ENCODE peak calls at places on chromosomes 11 and 22, in eight cellular contexts. N, I, R, O, S, E, G and B are unnamed samples.

GRCh38 chr22:30287626-30288413 is 1.5 kb downstream of the CASTOR1 start:
- DNase-seq in N (peak; percentile 84), I (peak; percentile 89), R (peak; percentile 92), O (peak; percentile 91), S (no peak), E (peak; percentile 85), G (peak; percentile 91), B (peak; percentile 85)

GRCh38 chr11:72579816-72580647 is 94.2 kb downstream of the PDE2A start:
- DNase-seq in N (no peak), I (no peak), R (no peak), O (no peak), S (no peak), E (peak; percentile 22), G (no peak), B (no peak)

GRCh38 chr11:5684627-5685362 is at the start of gene TRIM5:
- DNase-seq in N (peak; percentile 93), I (peak; percentile 95), R (peak; percentile 92), O (peak; percentile 89), S (peak; percentile 95), E (peak; percentile 83), G (no peak), B (peak; percentile 88)

GRCh38 chr11:133579165-133580031 is 47.1 kb upstream of the OPCML start:
- DNase-seq in N (no peak), I (no peak), R (no peak), O (no peak), S (peak; percentile 87), E (no peak), G (peak; percentile 77), B (no peak)

GRCh38 chr11:14905104-14906033 is 13.3 kb upstream of the CYP2R1 start:
- DNase-seq in N (peak; percentile 19), I (peak; percentile 27), R (peak; percentile 30), O (peak; percentile 60), S (no peak), E (peak; percentile 64), G (peak; percentile 87), B (peak; percentile 85)

GRCh38 chr11:15824060-15824459 is 532.3 kb downstream of the SOX6 start:
- DNase-seq in N (no peak), I (no peak), R (no peak), O (no peak), S (no peak), E (no peak), G (no peak), B (no peak)

GRCh38 chr22:21936151-21936778 is 16.4 kb downstream of the PPM1F start:
- DNase-seq in N (no peak), I (peak; percentile 55), R (peak; percentile 30), O (no peak), S (no peak), E (no peak), G (no peak), B (no peak)

GRCh38 chr11:102225689-102226562 is 91.4 kb upstream of the BIRC3 start:
- DNase-seq in N (no peak), I (no peak), R (no peak), O (no peak), S (no peak), E (no peak), G (no peak), B (no peak)

GRCh38 chr11:1659478-1659877 is 29.9 kb downstream of the KRTAP5-5 start:
- DNase-seq in N (no peak), I (no peak), R (no peak), O (no peak), S (no peak), E (no peak), G (no peak), B (no peak)

GRCh38 chr11:46345131-46345597 is 2.1 kb upstream of the DGKZ start:
- DNase-seq in N (peak; percentile 67), I (peak; percentile 61), R (no peak), O (no peak), S (no peak), E (no peak), G (peak; percentile 86), B (no peak)

GRCh38 chr11:32939866-32940265 is 47.3 kb downstream of the QSER1 start:
- DNase-seq in N (no peak), I (no peak), R (no peak), O (no peak), S (no peak), E (no peak), G (no peak), B (no peak)

GRCh38 chr11:5289696-5290095 is 12.1 kb downstream of the OR51B4 start:
- DNase-seq in N (no peak), I (no peak), R (no peak), O (no peak), S (no peak), E (no peak), G (no peak), B (no peak)

GRCh38 chr11:16987205-16987568 is 27.0 kb downstream of the PLEKHA7 start:
- DNase-seq in N (peak; percentile 13), I (peak; percentile 13), R (no peak), O (peak; percentile 63), S (no peak), E (peak; percentile 87), G (peak; percentile 26), B (peak; percentile 73)

GRCh38 chr11:114821626-114822025 is 143.3 kb downstream of the NXPE2 start:
- DNase-seq in N (no peak), I (peak; percentile 56), R (no peak), O (no peak), S (peak; percentile 90), E (no peak), G (no peak), B (no peak)

GRCh38 chr11:106286881-106287504 is 209.5 kb downstream of the AASDHPPT start:
- DNase-seq in N (no peak), I (no peak), R (no peak), O (no peak), S (no peak), E (no peak), G (no peak), B (no peak)

GRCh38 chr11:27914080-27914479 is 193.9 kb downstream of the KIF18A start:
- DNase-seq in N (no peak), I (no peak), R (no peak), O (no peak), S (no peak), E (no peak), G (no peak), B (no peak)

GRCh38 chr11:1104411-1105182 is 29.9 kb downstream of the MUC2 start:
- DNase-seq in N (no peak), I (no peak), R (no peak), O (no peak), S (no peak), E (no peak), G (peak; percentile 69), B (no peak)

GRCh38 chr11:79942071-79942470 is 501.2 kb upstream of the TENM4 start:
- DNase-seq in N (no peak), I (no peak), R (no peak), O (no peak), S (no peak), E (no peak), G (no peak), B (no peak)

GRCh38 chr11:118139578-118139977 is 13.0 kb downstream of the SCN4B start:
- DNase-seq in N (no peak), I (no peak), R (no peak), O (no peak), S (no peak), E (no peak), G (no peak), B (no peak)

GRCh38 chr11:96149743-96150555 is 193.0 kb downstream of the MAML2 start:
- DNase-seq in N (no peak), I (no peak), R (no peak), O (no peak), S (no peak), E (no peak), G (no peak), B (no peak)

GRCh38 chr11:43557553-43558031 is 122.9 kb upstream of the HSD17B12 start:
- DNase-seq in N (no peak), I (no peak), R (no peak), O (no peak), S (no peak), E (no peak), G (no peak), B (no peak)

GRCh38 chr11:64379160-64379559 is 20.2 kb downstream of the RPS6KA4 start:
- DNase-seq in N (no peak), I (no peak), R (no peak), O (no peak), S (no peak), E (no peak), G (no peak), B (no peak)

GRCh38 chr11:48034926-48035876 is 54.8 kb downstream of the PTPRJ start:
- DNase-seq in N (no peak), I (peak; percentile 15), R (peak; percentile 82), O (no peak), S (no peak), E (no peak), G (no peak), B (peak; percentile 35)

GRCh38 chr11:112289588-112290461 is 29.2 kb upstream of the PLET1 start:
- DNase-seq in N (peak; percentile 74), I (peak; percentile 83), R (peak; percentile 65), O (peak; percentile 82), S (peak; percentile 94), E (peak; percentile 90), G (peak; percentile 98), B (peak; percentile 69)

DNA sequence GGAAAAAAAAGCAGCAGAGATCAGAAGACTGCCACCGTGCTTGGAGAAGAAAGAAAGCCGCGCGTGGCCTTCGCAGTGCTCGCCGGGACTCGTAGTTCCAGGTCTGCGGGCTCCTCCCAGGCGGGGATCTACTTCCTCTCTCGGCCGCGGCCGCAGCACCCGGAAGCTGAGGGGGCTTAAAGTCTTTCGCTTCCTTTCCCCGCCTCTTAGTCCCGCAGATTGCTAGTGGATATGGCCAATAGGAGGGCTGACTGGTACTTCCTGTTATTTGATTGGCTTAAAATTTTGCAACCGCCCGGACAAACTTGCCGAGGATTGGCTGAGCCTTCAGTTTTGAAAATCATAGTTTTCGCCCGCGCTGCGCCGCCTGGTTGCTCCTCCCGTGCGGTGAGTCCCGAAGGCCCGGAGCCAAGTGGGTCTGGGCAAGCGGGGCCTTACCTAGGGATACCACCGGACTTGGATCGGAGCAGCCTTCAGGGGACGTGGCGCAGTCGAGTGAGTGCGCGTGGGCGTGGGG is at the start of gene INCENP:
- DNase-seq in N (peak; percentile 97), I (peak; percentile 98), R (peak; percentile 96), O (peak; percentile 98), S (peak; percentile 98), E (peak; percentile 94), G (peak; percentile 96), B (peak; percentile 96)
- TF ChIP-seq POLR2A in N (peak; percentile 36), I (no peak), R (no peak), O (no peak), S (no peak), E (no peak), G (no peak), B (peak; percentile 32)

GRCh38 chr11:134802116-134802515 is 390.1 kb upstream of the B3GAT1 start:
- DNase-seq in N (no peak), I (no peak), R (no peak), O (no peak), S (peak; percentile 86), E (no peak), G (no peak), B (no peak)
- H3K27ac ChIP-seq in N (no peak overlapping the region), I (no peak overlapping the region), R (no peak overlapping the region), O (no peak overlapping the region), S (no peak overlapping the region), E (no peak overlapping the region), G (no peak overlapping the region), B (no peak overlapping the region)

GRCh38 chr11:67486481-67487195 is 3.8 kb downstream of the AIP start:
- DNase-seq in N (no peak), I (no peak), R (no peak), O (no peak), S (no peak), E (no peak), G (no peak), B (no peak)
- TF ChIP-seq POLR2A in N (no peak), I (no peak), R (no peak), O (no peak), S (no peak), E (no peak), G (no peak), B (no peak)

GRCh38 chr11:2737226-2737590 is 37.4 kb upstream of the KCNQ1OT1 start:
- DNase-seq in N (no peak), I (peak; percentile 37), R (no peak), O (no peak), S (no peak), E (no peak), G (peak; percentile 52), B (no peak)
- H3K27ac ChIP-seq in N (no peak overlapping the region), I (no peak overlapping the region), R (no peak overlapping the region), O (no peak overlapping the region), S (no peak overlapping the region), E (peak overlapping the region; percentile 2), G (no peak overlapping the region), B (no peak overlapping the region)